ENCODE peak calls at places on chromosomes 5 and 9, in six cellular contexts. C, B, S, P, V and I are unnamed samples.

GRCh38 chr5:159536626-159537025 is 206.3 kb upstream of the IL12B start:
- ATAC-seq in C (no peak), B (no peak), S (no peak), P (no peak), V (no peak), I (no peak)

GRCh38 chr9:112047538-112048066 is 127.5 kb downstream of the SUSD1 start:
- ATAC-seq in C (peak), B (no peak), S (peak), P (no peak), V (peak), I (no peak)

GRCh38 chr5:5486122-5486521 is 63.6 kb downstream of the ICE1 start:
- ATAC-seq in C (peak), B (peak), S (no peak), P (no peak), V (no peak), I (no peak)

GRCh38 chr5:172503925-172504730 is 49.8 kb upstream of the SH3PXD2B start:
- ATAC-seq in C (no peak), B (no peak), S (no peak), P (peak), V (no peak), I (peak)

GRCh38 chr9:136629879-136630661 is 32.6 kb upstream of the EGFL7 start:
- ATAC-seq in C (peak), B (no peak), S (peak), P (peak), V (peak), I (no peak)

GRCh38 chr5:1883120-1883924 is 597 bp upstream of the IRX4 start:
- ATAC-seq in C (no peak), B (no peak), S (no peak), P (peak), V (no peak), I (no peak)

GRCh38 chr5:51567636-51568035 is 184.4 kb downstream of the ISL1 start:
- ATAC-seq in C (no peak), B (no peak), S (no peak), P (no peak), V (no peak), I (no peak)

GRCh38 chr5:147225938-147226337 is 8.9 kb upstream of the STK32A start:
- ATAC-seq in C (no peak), B (no peak), S (no peak), P (no peak), V (no peak), I (no peak)

GRCh38 chr5:55096860-55097259 is 5.6 kb upstream of the GZMA start:
- ATAC-seq in C (peak), B (peak), S (no peak), P (no peak), V (peak), I (no peak)

GRCh38 chr5:134878403-134878802 is 4.2 kb downstream of the TXNDC15 start:
- ATAC-seq in C (no peak), B (no peak), S (no peak), P (no peak), V (no peak), I (no peak)

GRCh38 chr9:114278881-114279570 is 43.9 kb upstream of the ORM1 start:
- ATAC-seq in C (no peak), B (no peak), S (no peak), P (no peak), V (no peak), I (no peak)

GRCh38 chr9:22416692-22417060 is 29.9 kb upstream of the DMRTA1 start:
- ATAC-seq in C (no peak), B (no peak), S (no peak), P (no peak), V (no peak), I (no peak)

GRCh38 chr9:83153030-83153429 is 90.1 kb upstream of the RASEF start:
- ATAC-seq in C (no peak), B (no peak), S (no peak), P (no peak), V (no peak), I (no peak)

GRCh38 chr5:102241809-102242421 is 54.2 kb downstream of the SLCO4C1 start:
- ATAC-seq in C (no peak), B (no peak), S (peak), P (no peak), V (no peak), I (no peak)

GRCh38 chr9:131758972-131759647 is 19.2 kb upstream of the RAPGEF1 start:
- ATAC-seq in C (no peak), B (no peak), S (peak), P (no peak), V (no peak), I (no peak)

GRCh38 chr5:153358315-153358976 is 132.0 kb upstream of the GRIA1 start:
- ATAC-seq in C (peak), B (no peak), S (peak), P (no peak), V (peak), I (no peak)